ENCODE peak calls at places on chromosomes 3 and 15, in five cellular contexts. J is uterus, G is IMR-90, V is endothelial cell of umbilical vein, I is GM12892. N is an unnamed sample.

GRCh38 chr3:98777286-98777685 is 14.1 kb downstream of the ST3GAL6 start:
- DNase-seq in I (no peak), J (no peak), V (no peak), G (no peak), N (no peak)

GRCh38 chr3:38487323-38487722 is 8.8 kb upstream of the EXOG start:
- DNase-seq in I (no peak), V (no peak), G (no peak), J (no peak), N (no peak)

GRCh38 chr3:5227812-5228211 is 40.3 kb downstream of the EDEM1 start:
- DNase-seq in V (no peak), G (peak; percentile 68), J (no peak), I (no peak), N (no peak)

GRCh38 chr3:185397676-185398075 is 34.7 kb downstream of the MAP3K13 start:
- DNase-seq in I (no peak), J (no peak), V (no peak), G (no peak), N (no peak)

GRCh38 chr15:89781891-89782618 is 5.9 kb downstream of the MESP2 start:
- DNase-seq in G (peak; percentile 57), J (no peak), V (no peak), I (no peak), N (peak; percentile 38)

GRCh38 chr15:56243117-56243773 is 434 bp downstream of the RFX7 start:
- DNase-seq in I (peak; percentile 20), V (peak; percentile 32), J (peak; percentile 43), G (peak; percentile 26), N (no peak)

GRCh38 chr3:144332866-144333265 is 361.2 kb downstream of the DIPK2A start:
- DNase-seq in V (no peak), G (no peak), I (no peak), J (no peak), N (no peak)

GRCh38 chr15:67149859-67150824 is 84.7 kb downstream of the SMAD3 start:
- DNase-seq in I (no peak), J (peak; percentile 84), V (peak; percentile 99), G (peak; percentile 99), N (peak; percentile 57)

GRCh38 chr15:40731034-40731433 is 24.0 kb downstream of the RMDN3 start:
- DNase-seq in J (no peak), V (peak; percentile 73), G (no peak), I (no peak), N (no peak)

GRCh38 chr3:38585791-38586420 is 63.6 kb downstream of the SCN5A start:
- DNase-seq in V (no peak), G (no peak), J (no peak), I (no peak), N (no peak)

GRCh38 chr3:159779883-159780282 is 208.8 kb upstream of the IL12A start:
- DNase-seq in V (no peak), G (no peak), J (no peak), I (no peak), N (no peak)

GRCh38 chr3:50563867-50564266 is 3.7 kb downstream of the C3orf18 start:
- DNase-seq in V (no peak), G (no peak), I (no peak), J (no peak), N (no peak)

GRCh38 chr3:188468672-188469071 is 314.7 kb downstream of the LPP start:
- DNase-seq in V (no peak), G (no peak), I (no peak), J (peak; percentile 95), N (no peak)

GRCh38 chr3:51388286-51389029 is 2.6 kb upstream of the RBM15B start:
- DNase-seq in V (no peak), G (peak; percentile 20), I (no peak), J (no peak), N (no peak)

GRCh38 chr3:194565597-194566190 is 67.5 kb downstream of the TMEM44 start:
- DNase-seq in V (no peak), G (peak; percentile 76), J (no peak), I (no peak), N (no peak)

DNA sequence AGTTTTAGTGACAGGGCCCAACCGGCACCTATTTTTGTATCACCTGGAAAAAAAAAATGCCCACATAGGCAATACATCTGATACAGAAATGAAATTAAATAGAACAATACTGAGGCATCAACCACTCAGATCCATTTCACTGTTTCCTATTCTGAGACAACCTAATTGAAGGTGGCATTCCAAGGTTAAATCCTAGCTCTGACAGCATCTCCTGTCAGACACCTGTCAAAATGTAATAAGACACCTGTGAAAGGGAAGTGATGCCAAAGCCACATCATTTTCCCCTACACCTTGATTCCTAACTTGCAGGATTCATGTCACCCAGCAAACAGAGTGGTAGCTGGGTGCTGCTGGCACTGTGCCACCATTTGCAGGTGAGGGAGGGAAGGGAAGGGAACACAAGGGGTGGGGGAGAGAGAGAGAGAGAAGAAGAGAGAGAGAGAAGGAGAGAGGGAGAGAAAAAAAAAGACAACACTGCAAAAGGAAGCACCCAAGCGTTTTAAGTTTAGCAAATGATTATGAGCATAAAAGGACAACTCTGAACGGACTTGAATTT is 1044.6 kb upstream of the CFAP20DC start:
- DNase-seq in V (no peak), G (no peak), I (no peak), J (no peak), N (no peak)
- TF ChIP-seq POLR2A in V (no peak), G (no peak), I (no peak), J (no peak), N (no peak)

GRCh38 chr15:39430389-39430788 is 150.5 kb upstream of the THBS1 start:
- DNase-seq in V (no peak), J (no peak), G (no peak), I (no peak), N (no peak)

GRCh38 chr15:39427705-39428104 is 153.2 kb upstream of the THBS1 start:
- DNase-seq in I (no peak), J (no peak), G (no peak), V (no peak), N (no peak)

GRCh38 chr15:39429898-39430357 is 151.0 kb upstream of the THBS1 start:
- DNase-seq in I (no peak), G (peak; percentile 95), J (peak; percentile 36), V (peak; percentile 99), N (peak; percentile 7)

GRCh38 chr15:39431371-39431770 is 149.5 kb upstream of the THBS1 start:
- DNase-seq in J (no peak), G (peak; percentile 40), V (no peak), I (no peak), N (no peak)

DNA sequence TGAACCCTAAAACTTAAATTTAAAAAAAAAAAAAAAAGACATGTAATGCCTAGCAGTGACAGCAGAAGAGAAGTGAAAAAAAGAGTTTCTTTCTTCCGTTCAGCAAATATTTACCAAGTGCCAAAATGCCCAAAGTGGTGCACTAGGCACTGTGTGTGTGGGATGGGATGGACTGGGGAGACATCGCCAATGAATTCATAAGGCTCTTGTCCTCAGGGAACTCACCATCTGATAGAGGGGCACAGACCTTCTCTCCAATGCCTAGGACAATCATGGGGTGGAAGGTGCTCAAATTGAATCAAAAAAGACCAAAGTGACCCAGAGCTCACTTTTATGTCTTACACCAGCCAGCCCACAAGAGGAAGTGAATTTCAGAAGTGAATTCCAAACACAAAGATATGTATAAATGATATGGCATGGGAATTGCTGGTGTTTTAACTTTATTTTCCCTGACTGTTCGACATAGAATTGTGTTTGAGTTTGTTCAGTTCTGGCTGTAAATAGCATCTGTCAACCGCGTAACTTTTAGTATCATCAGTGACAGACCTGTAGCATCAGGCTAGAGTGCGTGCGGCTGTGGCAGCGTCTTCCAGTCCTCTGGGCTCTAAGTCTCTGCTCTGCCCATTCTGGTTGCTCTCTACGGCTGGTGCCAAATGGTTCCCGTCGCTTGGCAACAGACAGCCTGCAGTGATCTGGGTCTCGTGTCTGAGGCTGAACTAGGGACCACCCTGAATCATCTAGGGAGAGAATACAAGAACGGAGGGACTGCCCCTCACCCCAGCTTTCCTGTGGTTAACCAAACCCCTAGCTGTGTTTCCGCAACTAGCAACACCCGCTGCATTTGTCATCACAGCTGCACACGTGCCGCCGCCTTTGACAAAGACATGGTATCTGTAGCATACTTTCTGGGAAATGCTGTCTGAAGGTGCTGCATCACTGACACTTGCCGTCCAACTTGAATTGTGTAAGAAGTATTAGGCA is 154.0 kb upstream of the THBS1 start:
- DNase-seq in G (peak; percentile 84), V (no peak), J (no peak), I (peak; percentile 34), N (peak; percentile 12)
- TF ChIP-seq POLR2A in G (no peak), V (no peak), J (no peak), I (no peak), N (no peak)

GRCh38 chr15:68229386-68230156 is at the start of gene CLN6:
- DNase-seq in G (peak; percentile 77), J (peak; percentile 77), V (peak; percentile 80), I (peak; percentile 87), N (peak; percentile 74)
- TF ChIP-seq POLR2A in G (peak; percentile 45), J (peak; percentile 58), V (peak; percentile 67), I (peak; percentile 71), N (peak; percentile 43)

DNA sequence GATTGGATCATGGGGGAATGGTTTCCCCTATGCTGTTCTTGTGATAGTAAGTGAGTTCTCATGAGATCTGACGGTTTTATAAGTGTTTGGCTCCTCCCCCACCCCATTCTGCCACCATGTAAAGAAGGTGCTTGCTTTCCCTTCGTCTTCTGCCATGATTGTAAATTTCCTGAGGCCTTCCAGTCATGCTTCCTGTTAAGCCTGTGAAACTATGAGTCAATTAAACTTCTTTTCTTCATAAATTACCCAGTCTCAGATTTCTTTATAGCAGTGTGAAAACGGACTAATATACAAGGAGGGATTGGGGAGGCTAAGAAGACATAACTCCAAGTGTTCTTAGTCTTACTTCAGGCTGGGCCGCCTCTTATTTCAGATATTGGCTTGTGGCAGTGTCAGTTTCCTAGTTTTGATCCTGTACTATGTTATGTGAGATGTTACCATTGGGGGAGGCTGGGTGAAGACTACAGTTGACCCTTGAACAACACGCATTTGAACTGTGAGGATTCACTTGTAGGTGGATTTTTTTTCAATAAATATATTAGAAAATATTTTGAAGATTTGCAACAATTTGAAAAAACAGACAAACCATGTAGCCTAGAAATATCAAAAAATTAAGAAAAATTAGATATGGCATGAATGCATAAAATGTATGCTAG is 44.9 kb downstream of the NMD3 start:
- DNase-seq in V (peak; percentile 56), I (no peak), G (peak; percentile 17), J (no peak), N (no peak)
- TF ChIP-seq POLR2A in V (no peak), I (no peak), G (no peak), J (no peak), N (no peak)

GRCh38 chr15:90893175-90894090 is 9.1 kb downstream of the FES start:
- DNase-seq in J (no peak), I (no peak), G (no peak), V (no peak), N (no peak)
- TF ChIP-seq POLR2A in J (no peak), I (no peak), G (no peak), V (no peak), N (no peak)

GRCh38 chr3:48561045-48561736 is 2.4 kb downstream of the UCN2 start:
- DNase-seq in G (peak; percentile 64), I (no peak), J (peak; percentile 71), V (peak; percentile 26), N (peak; percentile 77)
- TF ChIP-seq POLR2A in G (no peak), I (no peak), J (no peak), V (no peak), N (peak; percentile 88)